ENCODE peak calls at places on chromosomes 11 and 22, in ten cellular contexts. One of them, this sample, is unnamed. For H3K4me1 and H3K9me3, the result is how much of the 10 kb centered on the place peaks cover.

GRCh38 chr22:21791635-21792625 is 56.3 kb upstream of the YPEL1 start:
- DNase-seq in OCI-LY7: no peak
- DNase-seq in uterus: no peak
- DNase-seq in esophagus muscularis mucosa: no peak
- DNase-seq in stomach: no peak
- DNase-seq in neural progenitor cell: no peak
- DNase-seq in tibial nerve: no peak
- DNase-seq in endodermal cell: no peak
- DNase-seq in upper lobe of right lung: no peak
- DNase-seq in body of pancreas: no peak
- DNase-seq in this sample: no peak

GRCh38 chr11:108589136-108589535 is 4.4 kb downstream of the EXPH5 start:
- DNase-seq in OCI-LY7: no peak
- DNase-seq in uterus: no peak
- DNase-seq in esophagus muscularis mucosa: no peak
- DNase-seq in stomach: no peak
- DNase-seq in neural progenitor cell: no peak
- DNase-seq in tibial nerve: no peak
- DNase-seq in endodermal cell: no peak
- DNase-seq in upper lobe of right lung: no peak
- DNase-seq in body of pancreas: no peak
- DNase-seq in this sample: no peak

GRCh38 chr11:31779268-31779879 is 31.7 kb downstream of the PAX6 start:
- DNase-seq in OCI-LY7: no peak
- DNase-seq in uterus: no peak
- DNase-seq in esophagus muscularis mucosa: no peak
- DNase-seq in stomach: no peak
- DNase-seq in neural progenitor cell: peak
- DNase-seq in tibial nerve: no peak
- DNase-seq in endodermal cell: no peak
- DNase-seq in upper lobe of right lung: no peak
- DNase-seq in body of pancreas: no peak
- DNase-seq in this sample: no peak

GRCh38 chr11:71501071-71501985 is 25.7 kb upstream of the KRTAP5-7 start:
- DNase-seq in OCI-LY7: no peak
- DNase-seq in uterus: no peak
- DNase-seq in esophagus muscularis mucosa: no peak
- DNase-seq in stomach: peak
- DNase-seq in neural progenitor cell: no peak
- DNase-seq in tibial nerve: no peak
- DNase-seq in endodermal cell: no peak
- DNase-seq in upper lobe of right lung: no peak
- DNase-seq in body of pancreas: no peak
- DNase-seq in this sample: no peak

GRCh38 chr11:20050551-20051333 is 109.5 kb downstream of the DBX1 start:
- DNase-seq in OCI-LY7: no peak
- DNase-seq in uterus: no peak
- DNase-seq in esophagus muscularis mucosa: no peak
- DNase-seq in stomach: no peak
- DNase-seq in neural progenitor cell: peak
- DNase-seq in tibial nerve: no peak
- DNase-seq in endodermal cell: peak
- DNase-seq in upper lobe of right lung: no peak
- DNase-seq in body of pancreas: no peak
- DNase-seq in this sample: no peak

GRCh38 chr11:25432376-25432775 is 899.6 kb upstream of the ANO3 start:
- DNase-seq in OCI-LY7: no peak
- DNase-seq in uterus: no peak
- DNase-seq in esophagus muscularis mucosa: no peak
- DNase-seq in stomach: no peak
- DNase-seq in neural progenitor cell: no peak
- DNase-seq in tibial nerve: no peak
- DNase-seq in endodermal cell: no peak
- DNase-seq in upper lobe of right lung: no peak
- DNase-seq in body of pancreas: no peak
- DNase-seq in this sample: no peak

GRCh38 chr22:31049815-31050420 is 31.2 kb upstream of the SMTN start:
- DNase-seq in OCI-LY7: no peak
- DNase-seq in uterus: no peak
- DNase-seq in esophagus muscularis mucosa: no peak
- DNase-seq in stomach: no peak
- DNase-seq in neural progenitor cell: no peak
- DNase-seq in tibial nerve: no peak
- DNase-seq in endodermal cell: no peak
- DNase-seq in upper lobe of right lung: no peak
- DNase-seq in body of pancreas: no peak
- DNase-seq in this sample: no peak

GRCh38 chr11:120188371-120188770 is 22.5 kb upstream of the OAF start:
- DNase-seq in OCI-LY7: no peak
- DNase-seq in uterus: peak
- DNase-seq in esophagus muscularis mucosa: no peak
- DNase-seq in stomach: no peak
- DNase-seq in neural progenitor cell: no peak
- DNase-seq in tibial nerve: no peak
- DNase-seq in endodermal cell: no peak
- DNase-seq in upper lobe of right lung: peak
- DNase-seq in body of pancreas: no peak
- DNase-seq in this sample: no peak

GRCh38 chr11:117392001-117392690 is 64.5 kb downstream of the CEP164 start:
- DNase-seq in OCI-LY7: no peak
- DNase-seq in uterus: no peak
- DNase-seq in esophagus muscularis mucosa: no peak
- DNase-seq in stomach: no peak
- DNase-seq in neural progenitor cell: no peak
- DNase-seq in tibial nerve: no peak
- DNase-seq in endodermal cell: no peak
- DNase-seq in upper lobe of right lung: no peak
- DNase-seq in body of pancreas: no peak
- DNase-seq in this sample: no peak

GRCh38 chr11:68855205-68855978 is 13.7 kb upstream of the CPT1A start:
- DNase-seq in OCI-LY7: no peak
- DNase-seq in uterus: no peak
- DNase-seq in esophagus muscularis mucosa: no peak
- DNase-seq in stomach: no peak
- DNase-seq in neural progenitor cell: peak
- DNase-seq in tibial nerve: no peak
- DNase-seq in endodermal cell: peak
- DNase-seq in upper lobe of right lung: peak
- DNase-seq in body of pancreas: peak
- DNase-seq in this sample: peak

GRCh38 chr11:73252577-73253191 is 19.5 kb upstream of the P2RY6 start:
- DNase-seq in OCI-LY7: peak
- DNase-seq in uterus: no peak
- DNase-seq in esophagus muscularis mucosa: no peak
- DNase-seq in stomach: peak
- DNase-seq in neural progenitor cell: peak
- DNase-seq in tibial nerve: no peak
- DNase-seq in endodermal cell: peak
- DNase-seq in upper lobe of right lung: no peak
- DNase-seq in body of pancreas: no peak
- DNase-seq in this sample: no peak

GRCh38 chr11:132278801-132279574 is 908.6 kb downstream of the NTM start:
- DNase-seq in OCI-LY7: peak
- DNase-seq in uterus: no peak
- DNase-seq in esophagus muscularis mucosa: no peak
- DNase-seq in stomach: no peak
- DNase-seq in neural progenitor cell: peak
- DNase-seq in tibial nerve: peak
- DNase-seq in endodermal cell: peak
- DNase-seq in upper lobe of right lung: no peak
- DNase-seq in body of pancreas: no peak
- DNase-seq in this sample: no peak

GRCh38 chr11:10982695-10983492 is 125.0 kb upstream of the ZBED5 start:
- DNase-seq in OCI-LY7: no peak
- DNase-seq in uterus: no peak
- DNase-seq in esophagus muscularis mucosa: no peak
- DNase-seq in stomach: no peak
- DNase-seq in neural progenitor cell: no peak
- DNase-seq in tibial nerve: no peak
- DNase-seq in endodermal cell: no peak
- DNase-seq in upper lobe of right lung: no peak
- DNase-seq in body of pancreas: no peak
- DNase-seq in this sample: no peak

GRCh38 chr11:5343474-5344335 is at the start of gene OR51B5:
- DNase-seq in OCI-LY7: no peak
- DNase-seq in uterus: no peak
- DNase-seq in esophagus muscularis mucosa: no peak
- DNase-seq in stomach: no peak
- DNase-seq in neural progenitor cell: no peak
- DNase-seq in tibial nerve: no peak
- DNase-seq in endodermal cell: no peak
- DNase-seq in upper lobe of right lung: no peak
- DNase-seq in body of pancreas: no peak
- DNase-seq in this sample: no peak
- H3K4me1 ChIP-seq in OCI-LY7: under half
- H3K4me1 ChIP-seq in uterus: under half
- H3K4me1 ChIP-seq in esophagus muscularis mucosa: under half
- H3K4me1 ChIP-seq in stomach: under half
- H3K4me1 ChIP-seq in neural progenitor cell: under half
- H3K4me1 ChIP-seq in tibial nerve: under half
- H3K4me1 ChIP-seq in endodermal cell: under half
- H3K4me1 ChIP-seq in upper lobe of right lung: under half
- H3K4me1 ChIP-seq in body of pancreas: under half
- H3K4me1 ChIP-seq in this sample: under half

DNA sequence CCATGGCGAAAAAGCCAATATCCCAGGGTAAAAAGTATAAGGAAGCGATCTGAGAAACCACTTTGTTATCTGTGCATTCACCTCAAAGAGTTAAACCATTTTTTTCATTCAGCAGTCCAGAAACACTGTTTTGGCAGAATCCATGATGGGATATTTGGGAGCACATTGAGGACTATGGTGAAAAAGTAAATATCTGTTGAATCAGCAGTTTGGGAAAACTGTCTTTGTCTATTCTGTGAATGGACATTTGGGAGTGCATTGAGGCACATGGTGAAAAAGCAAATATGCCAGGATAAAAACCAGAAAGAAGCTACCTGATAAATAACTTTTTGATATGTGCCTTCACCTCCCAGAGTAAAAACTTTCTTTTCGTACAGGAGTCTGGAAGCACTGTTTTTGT is 187.4 kb downstream of the OR4A47 start:
- DNase-seq in OCI-LY7: no peak
- DNase-seq in uterus: no peak
- DNase-seq in esophagus muscularis mucosa: no peak
- DNase-seq in stomach: no peak
- DNase-seq in neural progenitor cell: no peak
- DNase-seq in tibial nerve: no peak
- DNase-seq in endodermal cell: no peak
- DNase-seq in upper lobe of right lung: no peak
- DNase-seq in body of pancreas: no peak
- DNase-seq in this sample: no peak
- H3K9me3 ChIP-seq in OCI-LY7: under half
- H3K9me3 ChIP-seq in uterus: under half
- H3K9me3 ChIP-seq in esophagus muscularis mucosa: under half
- H3K9me3 ChIP-seq in stomach: half or more
- H3K9me3 ChIP-seq in neural progenitor cell: under half
- H3K9me3 ChIP-seq in tibial nerve: half or more
- H3K9me3 ChIP-seq in endodermal cell: half or more
- H3K9me3 ChIP-seq in upper lobe of right lung: under half
- H3K9me3 ChIP-seq in body of pancreas: under half
- H3K9me3 ChIP-seq in this sample: under half

DNA sequence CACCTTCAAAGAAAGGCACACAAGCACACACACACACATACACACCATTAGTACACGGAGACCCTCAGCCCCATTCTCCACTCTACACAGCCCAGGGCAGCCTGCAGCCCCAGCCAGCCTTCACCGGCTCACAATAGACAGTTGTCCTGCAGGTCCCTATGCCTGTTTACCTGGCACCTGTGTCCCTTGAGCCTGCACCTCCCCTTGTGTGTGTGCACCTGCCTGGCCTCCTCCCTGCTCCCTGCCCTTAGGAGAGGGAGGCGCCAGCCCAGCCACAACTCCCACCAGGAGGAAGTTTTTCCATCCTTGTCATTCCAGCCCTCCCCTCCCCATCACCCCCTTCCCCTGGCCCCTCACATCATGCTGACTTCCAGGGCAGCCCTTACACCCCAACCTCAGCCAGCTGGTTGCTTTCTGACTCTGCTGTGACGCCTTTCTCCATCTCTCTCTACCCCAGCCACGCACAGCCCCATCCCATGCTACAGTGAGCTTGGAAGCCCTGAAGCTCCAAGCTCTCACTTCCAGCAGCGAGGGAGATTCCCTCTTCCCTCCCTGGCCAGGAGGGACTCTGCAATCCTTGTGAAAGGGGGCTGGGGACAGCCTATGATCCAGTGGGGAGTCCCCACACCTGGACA is 4.4 kb downstream of the AHNAK start:
- DNase-seq in OCI-LY7: no peak
- DNase-seq in uterus: no peak
- DNase-seq in esophagus muscularis mucosa: no peak
- DNase-seq in stomach: peak
- DNase-seq in neural progenitor cell: no peak
- DNase-seq in tibial nerve: no peak
- DNase-seq in endodermal cell: no peak
- DNase-seq in upper lobe of right lung: no peak
- DNase-seq in body of pancreas: no peak
- DNase-seq in this sample: peak
- TF ChIP-seq CTCF in OCI-LY7: no peak
- TF ChIP-seq CTCF in uterus: no peak
- TF ChIP-seq CTCF in esophagus muscularis mucosa: no peak
- TF ChIP-seq CTCF in stomach: no peak
- TF ChIP-seq CTCF in neural progenitor cell: no peak
- TF ChIP-seq CTCF in tibial nerve: no peak
- TF ChIP-seq CTCF in endodermal cell: no peak
- TF ChIP-seq CTCF in upper lobe of right lung: no peak
- TF ChIP-seq CTCF in body of pancreas: no peak
- TF ChIP-seq CTCF in this sample: no peak

GRCh38 chr11:114159320-114159719 is 99.8 kb downstream of the ZBTB16 start:
- DNase-seq in OCI-LY7: no peak
- DNase-seq in uterus: no peak
- DNase-seq in esophagus muscularis mucosa: no peak
- DNase-seq in stomach: no peak
- DNase-seq in neural progenitor cell: no peak
- DNase-seq in tibial nerve: no peak
- DNase-seq in endodermal cell: no peak
- DNase-seq in upper lobe of right lung: no peak
- DNase-seq in body of pancreas: peak
- DNase-seq in this sample: no peak

GRCh38 chr11:114161486-114162250 is 102.2 kb downstream of the ZBTB16 start:
- DNase-seq in OCI-LY7: no peak
- DNase-seq in uterus: no peak
- DNase-seq in esophagus muscularis mucosa: no peak
- DNase-seq in stomach: no peak
- DNase-seq in neural progenitor cell: no peak
- DNase-seq in tibial nerve: no peak
- DNase-seq in endodermal cell: no peak
- DNase-seq in upper lobe of right lung: no peak
- DNase-seq in body of pancreas: no peak
- DNase-seq in this sample: no peak

GRCh38 chr11:114162719-114163123 is 103.2 kb downstream of the ZBTB16 start:
- DNase-seq in OCI-LY7: no peak
- DNase-seq in uterus: peak
- DNase-seq in esophagus muscularis mucosa: peak
- DNase-seq in stomach: peak
- DNase-seq in neural progenitor cell: no peak
- DNase-seq in tibial nerve: peak
- DNase-seq in endodermal cell: no peak
- DNase-seq in upper lobe of right lung: peak
- DNase-seq in body of pancreas: peak
- DNase-seq in this sample: peak

GRCh38 chr11:114159802-114160588 is 100.5 kb downstream of the ZBTB16 start:
- DNase-seq in OCI-LY7: peak
- DNase-seq in uterus: peak
- DNase-seq in esophagus muscularis mucosa: peak
- DNase-seq in stomach: peak
- DNase-seq in neural progenitor cell: peak
- DNase-seq in tibial nerve: peak
- DNase-seq in endodermal cell: peak
- DNase-seq in upper lobe of right lung: peak
- DNase-seq in body of pancreas: peak
- DNase-seq in this sample: peak

GRCh38 chr11:114160884-114161283 is 101.4 kb downstream of the ZBTB16 start:
- DNase-seq in OCI-LY7: no peak
- DNase-seq in uterus: no peak
- DNase-seq in esophagus muscularis mucosa: no peak
- DNase-seq in stomach: no peak
- DNase-seq in neural progenitor cell: no peak
- DNase-seq in tibial nerve: no peak
- DNase-seq in endodermal cell: no peak
- DNase-seq in upper lobe of right lung: no peak
- DNase-seq in body of pancreas: no peak
- DNase-seq in this sample: no peak
- H3K4me1 ChIP-seq in OCI-LY7: half or more
- H3K4me1 ChIP-seq in uterus: half or more
- H3K4me1 ChIP-seq in esophagus muscularis mucosa: half or more
- H3K4me1 ChIP-seq in stomach: half or more
- H3K4me1 ChIP-seq in neural progenitor cell: under half
- H3K4me1 ChIP-seq in tibial nerve: half or more
- H3K4me1 ChIP-seq in endodermal cell: under half
- H3K4me1 ChIP-seq in upper lobe of right lung: half or more
- H3K4me1 ChIP-seq in body of pancreas: half or more
- H3K4me1 ChIP-seq in this sample: half or more